ENCODE peak calls at places on chromosomes 1 and 21, in ten cellular contexts. O is 8988T; W is osteocyte; H is activated naive CD4-positive, alpha-beta T cell; K is psoas muscle; T is stimulated activated CD4-positive, alpha-beta T cell treated with anti-CD3 and anti-CD28 coated beads, Interleukin-1b, Interleukin-23, amount 100 ng/mL, for 24 hours; G is left ventricle myocardium superior; R is IMR-90; J is right lobe of liver; Z is NCI-H1436 treated with DMSO at 0.1 percent for 48 hours. D is an unnamed sample.

GRCh38 chr1:245156041-245156735 is 1.4 kb downstream of the KIF26B start:
- DNase-seq in Z (peak), G (peak), R (peak), K (peak), O (peak), J (peak), W (peak), T (peak), H (peak), D (peak)

GRCh38 chr1:169931795-169932195 is 38.1 kb upstream of the SCYL3 start:
- DNase-seq in Z (no peak), R (peak), H (no peak), K (no peak), W (no peak), O (no peak), T (no peak), J (no peak), G (no peak), D (no peak)

GRCh38 chr1:40316595-40317393 is at the start of gene COL9A2:
- DNase-seq in G (peak), T (no peak), O (no peak), R (no peak), Z (no peak), W (no peak), K (peak), H (no peak), J (no peak), D (no peak)

GRCh38 chr1:7615138-7615537 is 156.0 kb upstream of the VAMP3 start:
- DNase-seq in H (no peak), J (no peak), G (no peak), K (no peak), R (no peak), O (no peak), T (no peak), Z (no peak), W (no peak), D (no peak)

GRCh38 chr1:7550981-7551380 is 220.1 kb upstream of the VAMP3 start:
- DNase-seq in J (peak), T (no peak), G (no peak), Z (no peak), K (no peak), H (no peak), R (no peak), W (no peak), O (no peak), D (no peak)

GRCh38 chr21:45027241-45028196 is 46.9 kb upstream of the ADARB1 start:
- DNase-seq in T (no peak), H (no peak), W (peak), R (no peak), Z (no peak), O (no peak), K (no peak), J (no peak), G (no peak), D (no peak)

GRCh38 chr1:71365451-71365850 is 284.6 kb upstream of the ZRANB2 start:
- DNase-seq in J (no peak), R (peak), G (no peak), W (no peak), T (no peak), Z (no peak), H (no peak), O (no peak), K (no peak), D (no peak)

GRCh38 chr1:41566969-41567368 is 82.5 kb upstream of the EDN2 start:
- DNase-seq in W (no peak), G (no peak), O (no peak), R (no peak), T (no peak), J (no peak), K (no peak), H (no peak), Z (no peak), D (no peak)

GRCh38 chr1:32014199-32014936 is 700 bp downstream of the KHDRBS1 start:
- DNase-seq in K (peak), J (peak), R (peak), W (peak), Z (no peak), O (no peak), H (peak), G (peak), T (no peak), D (no peak)

GRCh38 chr1:191895462-191896058 is 262.7 kb upstream of the RGS18 start:
- DNase-seq in K (no peak), R (no peak), T (no peak), H (no peak), O (no peak), Z (no peak), G (no peak), J (no peak), W (no peak), D (no peak)

GRCh38 chr1:108708726-108709660 is 3.7 kb upstream of the FNDC7 start:
- DNase-seq in O (no peak), W (no peak), R (no peak), T (no peak), Z (no peak), H (no peak), J (no peak), G (peak), K (no peak), D (no peak)

GRCh38 chr1:201511925-201512539 is 5.1 kb upstream of the CSRP1 start:
- DNase-seq in W (no peak), H (no peak), R (no peak), O (no peak), G (peak), J (peak), Z (no peak), K (peak), T (no peak), D (no peak)

GRCh38 chr1:8560035-8560434 is 242.1 kb downstream of the SLC45A1 start:
- DNase-seq in H (no peak), O (no peak), W (no peak), T (no peak), Z (no peak), K (no peak), J (no peak), R (no peak), G (no peak), D (no peak)

GRCh38 chr1:234962340-234962989 is 166.2 kb downstream of the TOMM20 start:
- DNase-seq in K (peak), T (no peak), W (peak), R (peak), O (no peak), H (no peak), G (no peak), J (no peak), Z (no peak), D (no peak)

GRCh38 chr1:204435246-204435885 is 23.7 kb upstream of the PPP1R15B start:
- DNase-seq in R (peak), G (no peak), T (no peak), K (no peak), H (no peak), J (no peak), Z (no peak), O (no peak), W (no peak), D (no peak)

GRCh38 chr21:42039470-42039901 is 29.3 kb upstream of the ZBTB21 start:
- DNase-seq in G (peak), T (no peak), O (no peak), R (peak), W (no peak), K (no peak), J (peak), H (no peak), Z (no peak), D (no peak)

GRCh38 chr1:220119043-220119512 is 25.1 kb downstream of the IARS2 start:
- DNase-seq in Z (no peak), O (no peak), G (no peak), R (peak), W (no peak), T (no peak), K (no peak), J (no peak), H (no peak), D (no peak)

GRCh38 chr1:220787069-220787614 is 429 bp downstream of the MTARC1 start:
- DNase-seq in W (peak), G (peak), Z (peak), J (peak), R (no peak), K (no peak), H (no peak), T (no peak), O (peak), D (peak)

GRCh38 chr1:42777860-42778259 is 6.9 kb upstream of the TMEM269 start:
- DNase-seq in Z (no peak), G (no peak), R (peak), J (no peak), T (no peak), K (no peak), H (no peak), W (no peak), O (no peak), D (no peak)

GRCh38 chr1:201999625-202000238 is 10.7 kb upstream of the ELF3 start:
- DNase-seq in T (no peak), R (peak), H (no peak), K (no peak), O (peak), W (no peak), Z (peak), J (no peak), G (no peak), D (peak)

GRCh38 chr1:53043271-53043670 is 18.7 kb upstream of the PODN start:
- DNase-seq in O (no peak), T (no peak), W (no peak), H (no peak), K (no peak), J (no peak), Z (no peak), R (peak), G (no peak), D (no peak)

GRCh38 chr1:197413564-197413963 is 145.5 kb downstream of the CRB1 start:
- DNase-seq in T (no peak), O (no peak), K (no peak), G (no peak), Z (no peak), W (no peak), H (no peak), R (no peak), J (no peak), D (no peak)

GRCh38 chr1:58722967-58723366 is 23.1 kb upstream of the MYSM1 start:
- DNase-seq in R (no peak), H (no peak), O (no peak), W (no peak), J (no peak), Z (no peak), G (no peak), K (no peak), T (no peak), D (no peak)

GRCh38 chr1:181095763-181096184 is 7.3 kb downstream of the IER5 start:
- DNase-seq in K (no peak), H (no peak), G (no peak), R (no peak), O (no peak), Z (no peak), W (no peak), T (no peak), J (no peak), D (no peak)

GRCh38 chr1:188402986-188403385 is 1574.2 kb downstream of the PLA2G4A start:
- DNase-seq in G (no peak), O (no peak), T (no peak), W (no peak), R (no peak), K (no peak), J (no peak), Z (no peak), H (no peak), D (no peak)

GRCh38 chr1:205052689-205053088 is 9.7 kb downstream of the CNTN2 start:
- DNase-seq in T (no peak), H (no peak), K (no peak), O (no peak), W (no peak), Z (peak), G (no peak), R (no peak), J (no peak), D (no peak)

GRCh38 chr1:190957565-190957964 is 479.9 kb upstream of the BRINP3 start:
- DNase-seq in Z (no peak), K (no peak), T (no peak), W (no peak), O (no peak), J (no peak), G (no peak), H (no peak), R (peak), D (no peak)